ENCODE peak calls at places on chromosome 6, in five cellular contexts. O, B, Z, T and W are unnamed samples.

GRCh38 chr6:125954735-125955410 is 1.7 kb upstream of the HINT3 start:
- DNase-seq in O (no peak), B (no peak), Z (no peak), T (no peak), W (no peak)

GRCh38 chr6:44253307-44254101 is 3.8 kb downstream of the SLC35B2 start:
- DNase-seq in O (no peak), B (peak), Z (peak), T (no peak), W (no peak)

GRCh38 chr6:5287205-5287965 is 26.1 kb downstream of the FARS2 start:
- DNase-seq in O (no peak), B (no peak), Z (no peak), T (no peak), W (no peak)

GRCh38 chr6:96761794-96762193 is 75.5 kb downstream of the GPR63 start:
- DNase-seq in O (no peak), B (no peak), Z (no peak), T (no peak), W (no peak)

GRCh38 chr6:166987930-166988329 is 11.3 kb upstream of the CEP43 start:
- DNase-seq in O (no peak), B (no peak), Z (no peak), T (no peak), W (no peak)

GRCh38 chr6:16725145-16725864 is 36.0 kb downstream of the ATXN1 start:
- DNase-seq in O (no peak), B (no peak), Z (no peak), T (no peak), W (no peak)

GRCh38 chr6:138289739-138290138 is 71.4 kb upstream of the PBOV1 start:
- DNase-seq in O (no peak), B (peak), Z (no peak), T (no peak), W (no peak)

GRCh38 chr6:18349350-18349749 is 37.8 kb upstream of the RNF144B start:
- DNase-seq in O (no peak), B (no peak), Z (no peak), T (no peak), W (no peak)

GRCh38 chr6:33668914-33669313 is 42.6 kb downstream of the UQCC2 start:
- DNase-seq in O (no peak), B (no peak), Z (no peak), T (no peak), W (no peak)

DNA sequence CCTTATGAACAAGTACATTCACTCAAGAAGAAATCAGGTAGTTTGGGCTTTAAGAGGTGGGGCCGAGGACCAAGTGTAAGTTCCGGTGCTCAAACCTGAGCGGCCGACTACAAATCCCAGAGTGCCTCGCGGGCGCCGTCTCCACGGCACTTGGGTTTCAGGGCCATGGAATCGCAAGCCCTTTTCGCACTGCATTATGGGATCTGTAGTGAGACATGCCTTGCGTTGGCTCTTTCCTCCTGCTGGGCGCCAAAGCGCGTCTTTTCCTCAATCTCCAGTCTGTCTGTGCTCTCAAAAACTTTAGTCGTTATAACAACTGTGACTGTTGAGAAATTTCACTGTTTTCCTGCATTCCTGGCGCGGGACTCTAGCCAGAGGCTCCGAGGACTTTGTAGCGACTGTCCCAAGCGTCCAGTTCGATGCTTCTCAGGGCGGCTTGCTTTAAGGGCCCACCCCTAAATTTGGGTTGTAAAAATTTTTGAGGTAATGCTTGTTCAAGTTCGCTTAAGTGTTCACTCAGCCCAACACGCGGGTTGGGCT is 408 bp upstream of the FBXO9 start:
- DNase-seq in O (peak), B (peak), Z (peak), T (peak), W (peak)
- TF ChIP-seq POLR2A in O (peak), B (no peak), Z (no peak), T (no peak), W (no peak)

GRCh38 chr6:30743099-30744053 is 889 bp upstream of the FLOT1 start:
- DNase-seq in O (no peak), B (no peak), Z (peak), T (peak), W (no peak)

GRCh38 chr6:30744054-30744805 is at the start of gene IER3:
- DNase-seq in O (peak), B (peak), Z (peak), T (peak), W (peak)

GRCh38 chr6:30741789-30742315 is 635 bp downstream of the FLOT1 start:
- DNase-seq in O (no peak), B (no peak), Z (no peak), T (no peak), W (no peak)

GRCh38 chr6:30740993-30741784 is 1.3 kb downstream of the FLOT1 start:
- DNase-seq in O (no peak), B (no peak), Z (no peak), T (no peak), W (no peak)

DNA sequence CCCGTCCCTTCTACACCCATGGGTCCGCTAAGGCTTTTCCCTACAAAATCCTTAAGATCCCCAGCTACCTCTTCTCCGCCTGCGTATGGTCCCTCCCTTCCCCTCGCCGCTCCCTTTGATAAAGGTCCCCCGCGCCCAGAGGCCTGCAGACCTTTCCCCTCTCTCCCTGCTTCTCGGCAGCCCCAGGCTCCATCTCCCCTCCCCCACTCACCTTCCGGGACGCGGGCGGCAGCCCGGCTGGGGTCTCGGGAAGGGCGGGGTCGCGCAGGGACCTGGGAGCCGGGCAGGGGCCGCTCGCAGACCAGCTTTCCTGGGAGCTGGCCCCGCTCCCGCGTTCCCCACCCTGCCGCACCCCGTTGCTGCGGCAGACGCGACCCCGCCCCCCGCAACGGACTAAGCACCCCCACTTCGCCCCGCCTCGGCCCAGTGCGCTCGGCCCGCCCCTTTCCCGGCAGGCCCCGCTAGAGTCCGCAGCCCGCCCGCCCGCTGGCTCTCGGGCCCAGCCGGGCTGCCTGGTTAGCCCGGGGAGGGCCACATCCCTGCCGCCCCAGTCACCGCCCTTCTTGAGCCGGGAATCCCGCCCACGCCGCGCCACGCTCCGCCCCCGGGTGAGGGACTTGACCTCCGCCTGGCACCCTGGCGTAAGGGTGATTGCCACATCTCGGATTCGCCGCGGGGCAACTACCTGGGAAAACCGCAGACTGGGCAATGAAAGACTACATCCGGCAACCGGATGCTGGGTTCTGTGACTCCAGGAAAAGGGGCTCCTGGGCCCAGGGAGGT is at the start of gene FLOT1:
- DNase-seq in O (peak), B (peak), Z (peak), T (peak), W (peak)
- TF ChIP-seq POLR2A in O (peak), B (peak), Z (no peak), T (peak), W (peak)

GRCh38 chr6:12012566-12013367 is 655 bp downstream of the HIVEP1 start:
- DNase-seq in O (peak), B (peak), Z (peak), T (peak), W (peak)
- TF ChIP-seq POLR2A in O (peak), B (peak), Z (no peak), T (no peak), W (peak)

GRCh38 chr6:119346450-119346849 is 3.1 kb downstream of the MAN1A1 start:
- DNase-seq in O (no peak), B (no peak), Z (no peak), T (no peak), W (no peak)
- TF ChIP-seq POLR2A in O (no peak), B (no peak), Z (no peak), T (no peak), W (no peak)

DNA sequence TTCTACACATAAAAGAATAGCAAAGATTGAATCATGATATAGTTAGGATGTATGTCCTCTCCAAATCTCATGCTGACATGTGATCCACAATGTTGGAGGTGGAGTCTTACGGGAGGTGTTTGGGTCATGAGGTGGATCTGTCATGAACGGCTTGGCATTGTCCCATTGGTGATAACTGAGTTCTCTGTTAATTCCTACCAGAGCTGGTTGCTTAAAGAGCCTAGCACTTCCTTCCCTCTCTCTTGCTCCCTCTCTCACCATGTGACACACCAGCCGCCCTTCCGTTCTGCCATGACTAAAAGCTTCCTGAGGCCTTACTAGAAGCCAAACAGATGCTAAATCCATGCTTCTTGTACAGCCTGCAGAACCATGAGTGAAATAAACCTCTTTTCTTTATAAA is 8.3 kb downstream of the TNFRSF21 start:
- DNase-seq in O (no peak), B (no peak), Z (no peak), T (no peak), W (no peak)
- TF ChIP-seq POLR2A in O (no peak), B (no peak), Z (no peak), T (no peak), W (no peak)

GRCh38 chr6:108557494-108558371 is 3.0 kb upstream of the FOXO3 start:
- DNase-seq in O (peak), B (peak), Z (peak), T (peak), W (peak)

GRCh38 chr6:108559097-108559883 is 1.4 kb upstream of the FOXO3 start:
- DNase-seq in O (peak), B (peak), Z (peak), T (peak), W (peak)

GRCh38 chr6:108556864-108557493 is 3.7 kb upstream of the FOXO3 start:
- DNase-seq in O (no peak), B (no peak), Z (peak), T (peak), W (no peak)

GRCh38 chr6:108559884-108560462 is 744 bp upstream of the FOXO3 start:
- DNase-seq in O (peak), B (peak), Z (peak), T (peak), W (no peak)

GRCh38 chr6:108558372-108559096 is 2.2 kb upstream of the FOXO3 start:
- DNase-seq in O (peak), B (peak), Z (peak), T (peak), W (peak)
- TF ChIP-seq POLR2A in O (peak), B (peak), Z (peak), T (peak), W (no peak)

DNA sequence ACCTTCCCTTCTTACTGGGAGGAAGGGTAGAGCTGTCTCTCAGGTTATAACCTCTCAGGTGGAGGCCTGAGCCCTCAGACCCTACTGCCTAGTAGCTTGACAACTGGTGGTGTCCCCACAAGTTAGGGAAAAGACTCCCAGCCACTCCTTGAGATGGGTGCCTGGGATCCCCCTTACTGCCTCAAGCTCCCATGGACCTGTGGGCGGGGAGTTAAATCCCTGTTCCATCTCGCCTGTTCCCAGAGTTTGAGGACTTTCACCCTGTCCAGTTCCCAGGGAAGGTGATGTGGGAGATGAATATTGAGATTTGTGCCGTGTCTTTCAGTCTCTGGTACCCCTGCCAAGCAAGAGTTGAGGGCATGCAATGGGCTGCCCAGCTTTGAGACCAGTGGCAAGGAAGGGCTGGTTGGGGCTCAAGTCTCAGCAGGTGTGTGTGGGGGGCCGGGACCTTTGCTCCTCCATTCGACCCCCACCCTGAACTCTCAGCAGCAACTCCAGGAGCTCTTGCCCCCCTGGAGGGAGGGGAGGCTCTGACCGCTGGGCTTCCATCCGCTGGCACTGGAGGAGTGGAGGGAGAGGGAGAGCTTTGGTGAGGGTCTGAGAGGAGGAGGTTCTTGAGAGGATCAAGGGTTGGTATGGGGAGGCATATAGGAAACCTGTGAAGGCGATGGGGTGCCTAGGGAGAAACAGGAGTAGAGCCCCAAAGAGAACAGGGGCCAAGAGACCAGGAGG is 1.1 kb upstream of the PBX2 start:
- DNase-seq in O (no peak), B (no peak), Z (no peak), T (no peak), W (no peak)
- TF ChIP-seq POLR2A in O (no peak), B (no peak), Z (no peak), T (no peak), W (no peak)

DNA sequence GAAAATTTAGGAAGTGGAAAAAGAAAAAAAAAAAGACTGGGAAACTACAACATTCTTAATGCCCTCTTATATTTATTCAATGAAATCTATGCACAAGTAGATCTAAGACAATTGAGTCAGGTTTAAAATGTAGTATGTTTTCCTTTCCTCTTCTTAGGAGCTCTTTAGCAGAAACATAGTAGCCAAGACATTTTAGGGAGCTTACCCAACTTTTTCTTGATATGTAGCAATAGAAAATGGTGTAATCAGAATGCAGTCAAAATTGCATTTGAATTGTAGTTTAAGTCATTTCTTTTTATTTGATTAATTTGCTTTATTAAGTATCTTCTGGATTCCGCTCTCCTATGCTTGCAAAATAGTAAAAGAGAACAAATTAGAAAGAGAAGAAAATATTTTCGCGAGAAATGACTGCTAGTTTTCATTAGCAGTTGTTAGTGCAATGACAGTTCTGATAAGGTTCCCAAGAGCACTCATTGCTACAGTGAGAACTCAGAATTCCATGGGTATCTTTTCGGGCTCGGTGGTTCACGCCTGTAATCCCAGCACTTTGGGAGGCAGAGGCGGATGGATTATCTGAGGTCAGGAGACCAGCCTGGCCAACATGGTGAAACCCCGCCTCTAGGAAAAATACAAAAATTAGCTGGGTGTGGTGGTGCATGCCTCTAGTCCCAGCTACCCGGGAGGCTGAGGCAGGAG is 52.2 kb downstream of the JARID2 start:
- DNase-seq in O (no peak), B (no peak), Z (no peak), T (no peak), W (no peak)
- TF ChIP-seq POLR2A in O (no peak), B (no peak), Z (no peak), T (no peak), W (no peak)